ENCODE peak calls at places on chromosomes 11 and 22, in five cellular contexts. S is Peyer's patch, A is DMS79 treated with DMSO at 0.1 percent for 48 hours, D is pancreas, F is aorta. J is an unnamed sample.

GRCh38 chr11:43555811-43556210 is 124.7 kb upstream of the HSD17B12 start:
- DNase-seq in S (no peak), A (no peak), D (peak; percentile 25), F (no peak), J (peak; percentile 10)

GRCh38 chr11:17476317-17477083 is at the start of gene ABCC8:
- DNase-seq in S (no peak), A (peak; percentile 33), D (no peak), F (no peak), J (no peak)

GRCh38 chr22:46471901-46472721 is 65.3 kb downstream of the CELSR1 start:
- DNase-seq in S (no peak), A (no peak), D (no peak), F (no peak), J (no peak)

GRCh38 chr11:32435511-32435946 is at the start of gene WT1:
- DNase-seq in S (no peak), A (no peak), D (no peak), F (no peak), J (no peak)

GRCh38 chr11:116513894-116514293 is 258.9 kb downstream of the BUD13 start:
- DNase-seq in S (no peak), A (no peak), D (no peak), F (peak; percentile 56), J (no peak)

GRCh38 chr11:26344647-26345046 is 12.7 kb downstream of the ANO3 start:
- DNase-seq in S (no peak), A (no peak), D (no peak), F (no peak), J (peak; percentile 10)

GRCh38 chr11:45651841-45652745 is 13.3 kb downstream of the CHST1 start:
- DNase-seq in S (no peak), A (no peak), D (no peak), F (peak; percentile 36), J (no peak)

GRCh38 chr22:16955678-16956210 is 52.3 kb downstream of the GAB4 start:
- DNase-seq in S (no peak), A (no peak), D (no peak), F (no peak), J (no peak)

GRCh38 chr22:31127181-31127772 is 4.5 kb downstream of the INPP5J start:
- DNase-seq in S (no peak), A (no peak), D (no peak), F (no peak), J (no peak)

GRCh38 chr11:126480015-126480409 is 124.5 kb downstream of the ST3GAL4 start:
- DNase-seq in S (no peak), A (no peak), D (no peak), F (no peak), J (no peak)

GRCh38 chr11:129694538-129694937 is 121.1 kb upstream of the TMEM45B start:
- DNase-seq in S (no peak), A (no peak), D (no peak), F (no peak), J (no peak)

GRCh38 chr22:23520875-23521441 is 59.1 kb downstream of the IGLL1 start:
- DNase-seq in S (no peak), A (no peak), D (no peak), F (no peak), J (peak; percentile 8)

GRCh38 chr11:32440920-32441319 is 5.6 kb upstream of the WT1 start:
- DNase-seq in S (no peak), A (no peak), D (no peak), F (no peak), J (no peak)

GRCh38 chr11:116511684-116512083 is 261.1 kb downstream of the BUD13 start:
- DNase-seq in S (no peak), A (no peak), D (no peak), F (no peak), J (no peak)

GRCh38 chr11:76680517-76681425 is 10.2 kb upstream of the LRRC32 start:
- DNase-seq in S (peak; percentile 63), A (peak; percentile 56), D (peak; percentile 40), F (peak; percentile 79), J (peak; percentile 53)

GRCh38 chr11:120054016-120054752 is 83.7 kb downstream of the TRIM29 start:
- DNase-seq in S (no peak), A (no peak), D (no peak), F (no peak), J (no peak)

GRCh38 chr11:46375392-46376101 is 5.9 kb upstream of the MDK start:
- DNase-seq in S (no peak), A (no peak), D (no peak), F (no peak), J (no peak)

GRCh38 chr22:46773074-46773473 is 10.6 kb downstream of the TBC1D22A start:
- DNase-seq in S (no peak), A (no peak), D (no peak), F (no peak), J (no peak)

GRCh38 chr11:62370743-62371440 is 33.6 kb downstream of the ASRGL1 start:
- DNase-seq in S (peak; percentile 52), A (no peak), D (peak; percentile 17), F (peak; percentile 55), J (no peak)

GRCh38 chr22:22171357-22172218 is 73.0 kb upstream of the VPREB1 start:
- DNase-seq in S (no peak), A (no peak), D (no peak), F (no peak), J (no peak)

GRCh38 chr11:100469835-100470234 is 217.3 kb upstream of the ARHGAP42 start:
- DNase-seq in S (no peak), A (no peak), D (no peak), F (no peak), J (no peak)

GRCh38 chr11:113977071-113977490 is 2.2 kb downstream of the HTR3A start:
- DNase-seq in S (peak; percentile 38), A (no peak), D (no peak), F (no peak), J (no peak)

GRCh38 chr11:2884424-2884815 is 1.2 kb downstream of the CDKN1C start:
- DNase-seq in S (no peak), A (no peak), D (no peak), F (peak; percentile 71), J (no peak)

GRCh38 chr11:6219359-6219758 is 14.0 kb downstream of the C11orf42 start:
- DNase-seq in S (no peak), A (no peak), D (no peak), F (no peak), J (peak; percentile 84)

GRCh38 chr11:110894224-110894623 is 182.0 kb upstream of the ARHGAP20 start:
- DNase-seq in S (no peak), A (no peak), D (no peak), F (no peak), J (no peak)

GRCh38 chr11:121421149-121421906 is 30.8 kb upstream of the SORL1 start:
- DNase-seq in S (no peak), A (no peak), D (no peak), F (no peak), J (no peak)

GRCh38 chr11:120324932-120325810 is at the start of gene TLCD5:
- DNase-seq in S (no peak), A (peak; percentile 84), D (peak; percentile 63), F (peak; percentile 82), J (no peak)

GRCh38 chr11:15843309-15843857 is 513.0 kb downstream of the SOX6 start:
- DNase-seq in S (no peak), A (peak; percentile 93), D (peak; percentile 15), F (no peak), J (no peak)

GRCh38 chr11:86255896-86256295 is 11.3 kb downstream of the EED start:
- DNase-seq in S (no peak), A (no peak), D (no peak), F (no peak), J (no peak)

GRCh38 chr11:110174645-110175310 is 81.6 kb downstream of the ZC3H12C start:
- DNase-seq in S (no peak), A (peak; percentile 5), D (no peak), F (no peak), J (no peak)

GRCh38 chr11:28606930-28607329 is 498.7 kb downstream of the METTL15 start:
- DNase-seq in S (no peak), A (no peak), D (no peak), F (peak; percentile 38), J (no peak)

GRCh38 chr22:29245626-29246385 is 22.0 kb downstream of the RHBDD3 start:
- DNase-seq in S (peak; percentile 61), A (peak; percentile 8), D (peak; percentile 52), F (peak; percentile 76), J (peak; percentile 45)